ENCODE peak calls at places on chromosome 1, in nine cellular contexts. B is fibroblast of the conjunctiva; M is GM10248; I is stimulated activated CD8-positive, alpha-beta memory T cell treated with anti-CD3 and anti-CD28 coated beads, Interleukin-2, amount 100 ng/mL, for 1 hour; P is CD8-positive, alpha-beta memory T cell; G is amniotic epithelial cell; C is anterior cingulate cortex; E is activated CD4-positive, alpha-beta T cell treated with anti-CD3 and anti-CD28 coated beads, Interleukin-2, amount 50 U/mL, for 1 hour; S is stromal cell of bone marrow. D is an unnamed sample.

GRCh38 chr1:207007352-207008033 is 25.1 kb downstream of the C1orf116 start:
- DNase-seq in B (peak), M (no peak), I (no peak), P (no peak), G (peak), C (no peak), E (no peak), S (peak), D (peak)

GRCh38 chr1:23576338-23577055 is 17.2 kb upstream of the ID3 start:
- DNase-seq in B (no peak), M (no peak), I (no peak), P (no peak), G (no peak), C (no peak), E (no peak), S (no peak), D (no peak)

GRCh38 chr1:93662481-93663190 is 19.0 kb downstream of the BCAR3 start:
- DNase-seq in B (no peak), M (no peak), I (no peak), P (no peak), G (peak), C (no peak), E (no peak), S (no peak), D (no peak)

GRCh38 chr1:90494748-90495282 is 222.3 kb downstream of the BARHL2 start:
- DNase-seq in B (no peak), M (no peak), I (no peak), P (no peak), G (no peak), C (no peak), E (no peak), S (no peak), D (no peak)

GRCh38 chr1:215064327-215064726 is 18.2 kb upstream of the KCNK2 start:
- DNase-seq in B (no peak), M (no peak), I (no peak), P (no peak), G (no peak), C (no peak), E (no peak), S (no peak), D (no peak)

GRCh38 chr1:160362168-160362941 is 4.5 kb upstream of the NHLH1 start:
- DNase-seq in B (no peak), M (no peak), I (no peak), P (no peak), G (no peak), C (no peak), E (no peak), S (no peak), D (no peak)

GRCh38 chr1:199322278-199322677 is 683.4 kb downstream of the PTPRC start:
- DNase-seq in B (no peak), M (no peak), I (no peak), P (no peak), G (no peak), C (no peak), E (no peak), S (no peak), D (no peak)

GRCh38 chr1:210796421-210796820 is 337.5 kb downstream of the KCNH1 start:
- DNase-seq in B (no peak), M (no peak), I (no peak), P (no peak), G (no peak), C (no peak), E (no peak), S (no peak), D (no peak)

D was measured in astrocyte of the cerebellum.